ENCODE peak calls at places on chromosomes 16 and 17, in six cellular contexts. One of them, this sample, is unnamed.
A peak's percentile ranks its signal among the peaks of the same experiment; 100 is the strongest.

GRCh38 chr16:89431616-89432015 is 58.7 kb downstream of the ANKRD11 start:
- ATAC-seq in gastroesophageal sphincter: no peak
- ATAC-seq in natural killer cell: peak; percentile 33
- ATAC-seq in body of pancreas: no peak
- ATAC-seq in mucosa of descending colon: peak; percentile 28
- ATAC-seq in GM12878: no peak
- ATAC-seq in this sample: no peak

GRCh38 chr17:28576758-28577465 is at the start of gene ALDOC:
- ATAC-seq in gastroesophageal sphincter: peak; percentile 98
- ATAC-seq in natural killer cell: peak; percentile 100
- ATAC-seq in body of pancreas: peak; percentile 97
- ATAC-seq in mucosa of descending colon: peak; percentile 97
- ATAC-seq in GM12878: peak; percentile 97
- ATAC-seq in this sample: peak; percentile 99

GRCh38 chr17:83064732-83065659 is 14.4 kb upstream of the METRNL start:
- ATAC-seq in gastroesophageal sphincter: no peak
- ATAC-seq in natural killer cell: no peak
- ATAC-seq in body of pancreas: peak; percentile 82
- ATAC-seq in mucosa of descending colon: peak; percentile 78
- ATAC-seq in GM12878: no peak
- ATAC-seq in this sample: no peak

GRCh38 chr17:50737118-50737698 is 17.8 kb downstream of the LUC7L3 start:
- ATAC-seq in gastroesophageal sphincter: no peak
- ATAC-seq in natural killer cell: no peak
- ATAC-seq in body of pancreas: no peak
- ATAC-seq in mucosa of descending colon: no peak
- ATAC-seq in GM12878: peak; percentile 56
- ATAC-seq in this sample: peak; percentile 63

GRCh38 chr17:27532269-27533067 is 76.2 kb downstream of the KSR1 start:
- ATAC-seq in gastroesophageal sphincter: peak; percentile 13
- ATAC-seq in natural killer cell: peak; percentile 61
- ATAC-seq in body of pancreas: peak; percentile 70
- ATAC-seq in mucosa of descending colon: peak; percentile 11
- ATAC-seq in GM12878: no peak
- ATAC-seq in this sample: no peak

GRCh38 chr17:9432867-9433495 is 142.6 kb downstream of the STX8 start:
- ATAC-seq in gastroesophageal sphincter: peak; percentile 52
- ATAC-seq in natural killer cell: no peak
- ATAC-seq in body of pancreas: no peak
- ATAC-seq in mucosa of descending colon: peak; percentile 25
- ATAC-seq in GM12878: peak; percentile 89
- ATAC-seq in this sample: peak; percentile 51

GRCh38 chr17:45073414-45074070 is 12.4 kb downstream of the NMT1 start:
- ATAC-seq in gastroesophageal sphincter: peak; percentile 96
- ATAC-seq in natural killer cell: no peak
- ATAC-seq in body of pancreas: peak; percentile 45
- ATAC-seq in mucosa of descending colon: peak; percentile 53
- ATAC-seq in GM12878: no peak
- ATAC-seq in this sample: no peak

GRCh38 chr17:8867361-8867981 is at the start of gene PIK3R6:
- ATAC-seq in gastroesophageal sphincter: no peak
- ATAC-seq in natural killer cell: peak; percentile 82
- ATAC-seq in body of pancreas: no peak
- ATAC-seq in mucosa of descending colon: peak; percentile 57
- ATAC-seq in GM12878: peak; percentile 65
- ATAC-seq in this sample: peak; percentile 61

GRCh38 chr16:63617047-63617989 is 1504.5 kb downstream of the CDH11 start:
- ATAC-seq in gastroesophageal sphincter: peak; percentile 39
- ATAC-seq in natural killer cell: no peak
- ATAC-seq in body of pancreas: peak; percentile 52
- ATAC-seq in mucosa of descending colon: peak; percentile 69
- ATAC-seq in GM12878: no peak
- ATAC-seq in this sample: no peak

GRCh38 chr16:48622456-48623303 is 12.7 kb upstream of the N4BP1 start:
- ATAC-seq in gastroesophageal sphincter: no peak
- ATAC-seq in natural killer cell: no peak
- ATAC-seq in body of pancreas: no peak
- ATAC-seq in mucosa of descending colon: no peak
- ATAC-seq in GM12878: no peak
- ATAC-seq in this sample: no peak

GRCh38 chr16:49067776-49068175 is 213.9 kb downstream of the CBLN1 start:
- ATAC-seq in gastroesophageal sphincter: no peak
- ATAC-seq in natural killer cell: no peak
- ATAC-seq in body of pancreas: no peak
- ATAC-seq in mucosa of descending colon: no peak
- ATAC-seq in GM12878: no peak
- ATAC-seq in this sample: no peak

GRCh38 chr17:56000411-56000810 is 152.9 kb upstream of the ANKFN1 start:
- ATAC-seq in gastroesophageal sphincter: no peak
- ATAC-seq in natural killer cell: no peak
- ATAC-seq in body of pancreas: no peak
- ATAC-seq in mucosa of descending colon: no peak
- ATAC-seq in GM12878: no peak
- ATAC-seq in this sample: no peak

GRCh38 chr17:32274101-32274500 is 8.5 kb downstream of the RHBDL3 start:
- ATAC-seq in gastroesophageal sphincter: no peak
- ATAC-seq in natural killer cell: no peak
- ATAC-seq in body of pancreas: no peak
- ATAC-seq in mucosa of descending colon: no peak
- ATAC-seq in GM12878: no peak
- ATAC-seq in this sample: no peak

GRCh38 chr17:53496356-53496755 is 326.4 kb upstream of the KIF2B start:
- ATAC-seq in gastroesophageal sphincter: no peak
- ATAC-seq in natural killer cell: no peak
- ATAC-seq in body of pancreas: no peak
- ATAC-seq in mucosa of descending colon: no peak
- ATAC-seq in GM12878: no peak
- ATAC-seq in this sample: no peak

GRCh38 chr17:4594406-4595349 is 10.3 kb downstream of the SMTNL2 start:
- ATAC-seq in gastroesophageal sphincter: no peak
- ATAC-seq in natural killer cell: peak; percentile 49
- ATAC-seq in body of pancreas: peak; percentile 35
- ATAC-seq in mucosa of descending colon: peak; percentile 71
- ATAC-seq in GM12878: peak; percentile 89
- ATAC-seq in this sample: peak; percentile 52

GRCh38 chr17:41024702-41025101 is 2.3 kb downstream of the KRTAP1-5 start:
- ATAC-seq in gastroesophageal sphincter: no peak
- ATAC-seq in natural killer cell: no peak
- ATAC-seq in body of pancreas: no peak
- ATAC-seq in mucosa of descending colon: no peak
- ATAC-seq in GM12878: no peak
- ATAC-seq in this sample: no peak

GRCh38 chr16:80564394-80564793 is 23.6 kb downstream of the DYNLRB2 start:
- ATAC-seq in gastroesophageal sphincter: no peak
- ATAC-seq in natural killer cell: no peak
- ATAC-seq in body of pancreas: no peak
- ATAC-seq in mucosa of descending colon: peak; percentile 21
- ATAC-seq in GM12878: no peak
- ATAC-seq in this sample: no peak

GRCh38 chr16:56332464-56333079 is 92.8 kb downstream of the AMFR start:
- ATAC-seq in gastroesophageal sphincter: no peak
- ATAC-seq in natural killer cell: no peak
- ATAC-seq in body of pancreas: peak; percentile 42
- ATAC-seq in mucosa of descending colon: peak; percentile 79
- ATAC-seq in GM12878: peak; percentile 78
- ATAC-seq in this sample: no peak

GRCh38 chr17:63095459-63095858 is 129.4 kb downstream of the TANC2 start:
- ATAC-seq in gastroesophageal sphincter: no peak
- ATAC-seq in natural killer cell: no peak
- ATAC-seq in body of pancreas: no peak
- ATAC-seq in mucosa of descending colon: no peak
- ATAC-seq in GM12878: no peak
- ATAC-seq in this sample: no peak

GRCh38 chr17:48596000-48596734 is 2.6 kb upstream of the HOXB5 start:
- ATAC-seq in gastroesophageal sphincter: no peak
- ATAC-seq in natural killer cell: no peak
- ATAC-seq in body of pancreas: no peak
- ATAC-seq in mucosa of descending colon: no peak
- ATAC-seq in GM12878: no peak
- ATAC-seq in this sample: no peak

GRCh38 chr17:57480438-57481196 is 224.3 kb downstream of the MSI2 start:
- ATAC-seq in gastroesophageal sphincter: no peak
- ATAC-seq in natural killer cell: no peak
- ATAC-seq in body of pancreas: no peak
- ATAC-seq in mucosa of descending colon: no peak
- ATAC-seq in GM12878: peak; percentile 63
- ATAC-seq in this sample: no peak

GRCh38 chr17:7844292-7845154 is 10.3 kb upstream of the TMEM88 start:
- ATAC-seq in gastroesophageal sphincter: peak; percentile 82
- ATAC-seq in natural killer cell: peak; percentile 60
- ATAC-seq in body of pancreas: peak; percentile 69
- ATAC-seq in mucosa of descending colon: peak; percentile 65
- ATAC-seq in GM12878: peak; percentile 73
- ATAC-seq in this sample: peak; percentile 74

GRCh38 chr17:82843904-82844640 is 4.2 kb upstream of the ZNF750 start:
- ATAC-seq in gastroesophageal sphincter: no peak
- ATAC-seq in natural killer cell: no peak
- ATAC-seq in body of pancreas: no peak
- ATAC-seq in mucosa of descending colon: no peak
- ATAC-seq in GM12878: no peak
- ATAC-seq in this sample: no peak

GRCh38 chr17:1907818-1908698 is 78.3 kb downstream of the RPA1 start:
- ATAC-seq in gastroesophageal sphincter: peak; percentile 28
- ATAC-seq in natural killer cell: no peak
- ATAC-seq in body of pancreas: no peak
- ATAC-seq in mucosa of descending colon: peak; percentile 39
- ATAC-seq in GM12878: peak; percentile 18
- ATAC-seq in this sample: no peak

GRCh38 chr16:89994389-89994720 is 24.9 kb downstream of the DBNDD1 start:
- ATAC-seq in gastroesophageal sphincter: no peak
- ATAC-seq in natural killer cell: no peak
- ATAC-seq in body of pancreas: no peak
- ATAC-seq in mucosa of descending colon: no peak
- ATAC-seq in GM12878: no peak
- ATAC-seq in this sample: no peak

GRCh38 chr17:43784068-43784467 is 3.8 kb downstream of the CFAP97D1 start:
- ATAC-seq in gastroesophageal sphincter: no peak
- ATAC-seq in natural killer cell: no peak
- ATAC-seq in body of pancreas: no peak
- ATAC-seq in mucosa of descending colon: no peak
- ATAC-seq in GM12878: no peak
- ATAC-seq in this sample: no peak

GRCh38 chr16:29699324-29700219 is 20.6 kb downstream of the QPRT start:
- ATAC-seq in gastroesophageal sphincter: no peak
- ATAC-seq in natural killer cell: no peak
- ATAC-seq in body of pancreas: no peak
- ATAC-seq in mucosa of descending colon: peak; percentile 29
- ATAC-seq in GM12878: no peak
- ATAC-seq in this sample: no peak

GRCh38 chr17:64496348-64496785 is 487 bp downstream of the POLG2 start:
- ATAC-seq in gastroesophageal sphincter: no peak
- ATAC-seq in natural killer cell: no peak
- ATAC-seq in body of pancreas: peak; percentile 15
- ATAC-seq in mucosa of descending colon: no peak
- ATAC-seq in GM12878: no peak
- ATAC-seq in this sample: no peak

GRCh38 chr16:86680661-86681439 is 102.5 kb downstream of the FOXL1 start:
- ATAC-seq in gastroesophageal sphincter: no peak
- ATAC-seq in natural killer cell: no peak
- ATAC-seq in body of pancreas: no peak
- ATAC-seq in mucosa of descending colon: no peak
- ATAC-seq in GM12878: no peak
- ATAC-seq in this sample: no peak

GRCh38 chr17:50699410-50699809 is 8.3 kb downstream of the ANKRD40 start:
- ATAC-seq in gastroesophageal sphincter: no peak
- ATAC-seq in natural killer cell: no peak
- ATAC-seq in body of pancreas: no peak
- ATAC-seq in mucosa of descending colon: no peak
- ATAC-seq in GM12878: no peak
- ATAC-seq in this sample: no peak

This sample was measured in stimulated activated memory B cell treated with anti-CD40 and anti-IgM and Interleukin-4, amounts not matched to agents 10 μg/mL and 1 μg/mL and 100 μg/mL, for 72 hours.